ENCODE peak calls at places on chromosomes 13 and 19, in nine cellular contexts. O is DMS 273 treated with DMSO at 0.1 percent for 48 hours; Q is NCI-H2029 treated with DMSO at 0.1 percent for 48 hours; E is T-helper 17 cell; A is ELR; I is erythroblast; Y is activated T-helper 1 cell treated with anti-CD3 and anti-CD28 coated beads, Interleukin-12 subunit alpha, Interleukin-12 subunit beta, Interleukin-2, Interleukin-4 antibody, amounts not matched to agents 30 ng/mL and 10 ng/mL and 1 ng/mL, durations not matched to agents 14 hours and 24 hours and 36 hours; X is tibial artery; G is kidney glomerular epithelial cell. J is an unnamed sample.

GRCh38 chr19:14528419-14529253 is 758 bp upstream of the TECR start:
- DNase-seq in X (no peak), A (no peak), O (no peak), Q (no peak), I (no peak), E (no peak), G (no peak), Y (no peak), J (no peak)

GRCh38 chr19:7605490-7606222 is 10.0 kb downstream of the CAMSAP3 start:
- DNase-seq in A (peak; percentile 60), E (no peak), Q (no peak), X (no peak), G (no peak), Y (no peak), O (no peak), I (peak; percentile 80), J (no peak)

GRCh38 chr19:52070496-52070895 is 21.9 kb upstream of the ZNF432 start:
- DNase-seq in Q (no peak), Y (no peak), I (no peak), O (no peak), E (no peak), G (no peak), A (peak; percentile 73), X (no peak), J (no peak)

GRCh38 chr13:108193806-108194205 is 21.5 kb downstream of the LIG4 start:
- DNase-seq in G (no peak), E (no peak), I (no peak), O (no peak), X (no peak), Q (no peak), A (no peak), Y (no peak), J (no peak)

GRCh38 chr19:23771761-23772667 is 13.3 kb upstream of the ZNF681 start:
- DNase-seq in I (no peak), G (no peak), X (no peak), Q (no peak), Y (no peak), A (peak; percentile 26), O (no peak), E (no peak), J (no peak)

GRCh38 chr13:40611635-40612422 is 54.6 kb downstream of the FOXO1 start:
- DNase-seq in E (no peak), X (no peak), Q (no peak), I (no peak), G (no peak), A (no peak), Y (no peak), O (no peak), J (no peak)

GRCh38 chr19:54298357-54299125 is 14.4 kb downstream of the LILRA5 start:
- DNase-seq in A (no peak), G (no peak), E (no peak), O (no peak), X (no peak), Y (no peak), Q (no peak), I (no peak), J (no peak)

GRCh38 chr19:3178377-3178972 is at the start of gene S1PR4:
- DNase-seq in G (no peak), I (peak; percentile 64), O (no peak), Y (peak; percentile 67), X (no peak), E (peak; percentile 42), Q (no peak), A (no peak), J (no peak)

GRCh38 chr13:35501721-35502235 is 25.3 kb upstream of the MAB21L1 start:
- DNase-seq in G (no peak), E (no peak), O (no peak), A (no peak), Q (no peak), I (no peak), X (no peak), Y (no peak), J (no peak)

GRCh38 chr13:46197299-46197975 is 14.3 kb upstream of the LRRC63 start:
- DNase-seq in G (no peak), I (no peak), X (no peak), O (no peak), Y (no peak), E (no peak), Q (no peak), A (no peak), J (peak; percentile 76)

GRCh38 chr13:46641274-46642081 is 88.5 kb downstream of the LRCH1 start:
- DNase-seq in G (peak; percentile 83), X (no peak), E (no peak), Q (no peak), A (no peak), O (no peak), Y (no peak), I (no peak), J (peak; percentile 81)

GRCh38 chr19:18507021-18507726 is 14.7 kb downstream of the ELL start:
- DNase-seq in A (no peak), I (peak; percentile 65), Q (no peak), E (no peak), G (no peak), Y (no peak), X (peak; percentile 52), O (no peak), J (no peak)

J was measured in renal cortical epithelial cell.